ENCODE peak calls at places on chromosomes 5 and 9, in five cellular contexts. U is mesendoderm, E is neuronal stem cell, A is IMR-90, Q is GM12878. D is an unnamed sample.

GRCh38 chr5:1550287-1551076 is 26.7 kb upstream of the LPCAT1 start:
- DNase-seq in E (no peak), U (no peak), Q (no peak), A (no peak), D (no peak)

GRCh38 chr9:106621299-106621920 is 241.6 kb upstream of the ZNF462 start:
- DNase-seq in A (no peak), U (no peak), Q (no peak), E (peak; percentile 73), D (peak; percentile 6)

GRCh38 chr5:140169410-140169809 is 5.6 kb upstream of the CYSTM1 start:
- DNase-seq in A (no peak), U (peak; percentile 41), Q (no peak), E (no peak), D (no peak)

GRCh38 chr5:175493260-175493659 is 14.9 kb downstream of the SFXN1 start:
- DNase-seq in U (no peak), A (no peak), Q (no peak), E (no peak), D (no peak)

GRCh38 chr9:135300346-135301141 is 179.0 kb upstream of the PPP1R26 start:
- DNase-seq in U (peak; percentile 21), E (no peak), Q (no peak), A (no peak), D (no peak)

GRCh38 chr5:140342287-140342686 is 4.1 kb downstream of the HBEGF start:
- DNase-seq in Q (peak; percentile 60), A (no peak), E (no peak), U (no peak), D (no peak)

GRCh38 chr9:90038778-90039177 is 434.0 kb downstream of the GADD45G start:
- DNase-seq in A (no peak), Q (no peak), U (no peak), E (peak; percentile 40), D (no peak)

GRCh38 chr5:173310861-173311515 is 17.2 kb downstream of the STC2 start:
- DNase-seq in E (no peak), Q (no peak), A (peak; percentile 29), U (no peak), D (peak; percentile 63)

GRCh38 chr5:39948867-39949468 is 524.2 kb upstream of the DAB2 start:
- DNase-seq in U (peak; percentile 71), A (peak; percentile 76), Q (peak; percentile 7), E (peak; percentile 55), D (peak; percentile 76)

GRCh38 chr5:157541452-157542118 is 34.0 kb downstream of the ADAM19 start:
- DNase-seq in E (no peak), Q (no peak), U (peak; percentile 54), A (no peak), D (peak; percentile 40)
- H3K27ac ChIP-seq in E (peak overlapping the region; percentile 23), Q (peak overlapping the region; percentile 92), U (peak overlapping the region; percentile 78), A (peak overlapping the region; percentile 61), D (peak overlapping the region; percentile 77)

GRCh38 chr5:4700082-4700481 is 440.0 kb upstream of the ADAMTS16 start:
- DNase-seq in Q (no peak), A (no peak), U (peak; percentile 85), E (peak; percentile 71), D (peak; percentile 74)
- H3K9ac ChIP-seq in Q (no peak overlapping the region), A (no peak overlapping the region), U (no peak overlapping the region), E (no peak overlapping the region), D (no peak overlapping the region)

GRCh38 chr5:177495243-177496060 is 2.0 kb downstream of the PDLIM7 start:
- DNase-seq in A (peak; percentile 88), E (peak; percentile 90), U (peak; percentile 96), Q (no peak), D (peak; percentile 85)

GRCh38 chr5:177494356-177495195 is 2.8 kb downstream of the PDLIM7 start:
- DNase-seq in E (peak; percentile 54), Q (no peak), U (peak; percentile 97), A (peak; percentile 92), D (peak; percentile 94)

GRCh38 chr5:177491983-177492746 is 5.2 kb downstream of the PDLIM7 start:
- DNase-seq in Q (no peak), A (no peak), U (no peak), E (no peak), D (no peak)

GRCh38 chr5:177492841-177493240 is 4.6 kb downstream of the PDLIM7 start:
- DNase-seq in E (no peak), Q (no peak), A (no peak), U (no peak), D (no peak)

GRCh38 chr5:177493795-177494355 is 3.5 kb downstream of the PDLIM7 start:
- DNase-seq in U (no peak), E (no peak), A (no peak), Q (no peak), D (no peak)
- H3K27ac ChIP-seq in U (peak overlapping the region; percentile 55), E (peak overlapping the region; percentile 95), A (peak overlapping the region; percentile 100), Q (peak overlapping the region; percentile 11), D (peak overlapping the region; percentile 83)

GRCh38 chr9:4742246-4742645 is 1.2 kb upstream of the AK3 start:
- DNase-seq in A (no peak), Q (no peak), E (no peak), U (no peak), D (peak; percentile 46)
- H3K9ac ChIP-seq in A (no peak overlapping the region), Q (no peak overlapping the region), E (no peak overlapping the region), U (no peak overlapping the region), D (peak overlapping the region; percentile 85)

GRCh38 chr5:36611520-36612274 is 5.3 kb downstream of the SLC1A3 start:
- DNase-seq in Q (no peak), U (no peak), E (no peak), A (no peak), D (no peak)
- H3K27ac ChIP-seq in Q (no peak overlapping the region), U (no peak overlapping the region), E (no peak overlapping the region), A (no peak overlapping the region), D (no peak overlapping the region)

GRCh38 chr5:100890514-100891008 is 12.5 kb downstream of the ST8SIA4 start:
- DNase-seq in A (no peak), Q (peak; percentile 64), U (no peak), E (no peak), D (peak; percentile 0)
- H3K9ac ChIP-seq in A (no peak overlapping the region), Q (peak overlapping the region; percentile 24), U (no peak overlapping the region), E (no peak overlapping the region), D (no peak overlapping the region)

GRCh38 chr9:71504636-71505035 is 263.7 kb downstream of the CEMIP2 start:
- DNase-seq in U (no peak), Q (no peak), E (no peak), A (no peak), D (no peak)
- H3K27ac ChIP-seq in U (no peak overlapping the region), Q (no peak overlapping the region), E (no peak overlapping the region), A (no peak overlapping the region), D (no peak overlapping the region)

DNA sequence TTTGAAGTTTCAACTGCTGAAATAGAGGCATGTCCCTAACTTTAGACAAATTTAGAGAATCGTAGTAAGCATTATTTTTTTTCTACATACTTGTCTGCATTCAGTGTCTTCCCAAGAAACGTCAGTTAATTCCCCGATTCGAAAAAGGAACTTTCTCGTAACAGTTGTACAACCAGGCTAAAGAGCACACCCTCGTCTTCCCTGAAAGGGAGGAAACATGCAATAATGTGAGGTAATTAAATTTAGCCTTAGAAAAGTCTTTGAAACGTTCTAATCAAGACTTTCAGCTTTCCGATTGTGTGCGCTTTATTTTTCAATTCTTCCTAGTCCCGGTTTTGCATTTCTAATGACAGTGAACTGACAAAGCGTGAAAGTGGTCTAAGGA is 362 bp upstream of the SLC1A3 start:
- DNase-seq in A (no peak), Q (no peak), U (no peak), E (no peak), D (peak; percentile 19)
- H3K9ac ChIP-seq in A (peak overlapping the region; percentile 44), Q (peak overlapping the region; percentile 9), U (peak overlapping the region; percentile 2), E (no peak overlapping the region), D (peak overlapping the region; percentile 75)

D was measured in GM23248.